ENCODE peak calls at places on chromosomes 5 and 9, in ten cellular contexts. M, U, N, L, P, Z, I, G, Q and W are unnamed samples.

GRCh38 chr9:36214571-36214970 is 23.9 kb downstream of the CLTA start:
- DNase-seq in M (no peak), U (no peak), N (no peak), L (peak), P (no peak), Z (no peak), I (no peak), G (peak), Q (no peak), W (no peak)

GRCh38 chr5:51484326-51484725 is 101.1 kb downstream of the ISL1 start:
- DNase-seq in M (no peak), U (no peak), N (no peak), L (no peak), P (no peak), Z (no peak), I (no peak), G (no peak), Q (no peak), W (no peak)

GRCh38 chr5:161299053-161299452 is 247.5 kb downstream of the GABRB2 start:
- DNase-seq in M (no peak), U (no peak), N (no peak), L (no peak), P (no peak), Z (no peak), I (no peak), G (no peak), Q (no peak), W (no peak)

GRCh38 chr9:72315089-72315509 is 49.9 kb downstream of the ZFAND5 start:
- DNase-seq in M (peak), U (no peak), N (no peak), L (peak), P (peak), Z (peak), I (peak), G (peak), Q (no peak), W (no peak)

GRCh38 chr5:140633081-140633471 is at the start of gene CD14:
- DNase-seq in M (no peak), U (no peak), N (no peak), L (peak), P (peak), Z (peak), I (no peak), G (peak), Q (no peak), W (no peak)

GRCh38 chr5:72101828-72102227 is 5.4 kb upstream of the MAP1B start:
- DNase-seq in M (no peak), U (no peak), N (no peak), L (no peak), P (no peak), Z (no peak), I (no peak), G (peak), Q (no peak), W (no peak)

GRCh38 chr9:119078015-119078414 is 291.2 kb downstream of the BRINP1 start:
- DNase-seq in M (no peak), U (no peak), N (no peak), L (no peak), P (no peak), Z (no peak), I (no peak), G (no peak), Q (no peak), W (no peak)

GRCh38 chr5:137642091-137642490 is 93.8 kb downstream of the KLHL3 start:
- DNase-seq in M (no peak), U (no peak), N (no peak), L (no peak), P (no peak), Z (no peak), I (no peak), G (no peak), Q (no peak), W (no peak)

GRCh38 chr5:21236104-21236503 is 1248.1 kb upstream of the CDH18 start:
- DNase-seq in M (no peak), U (no peak), N (no peak), L (no peak), P (no peak), Z (no peak), I (no peak), G (no peak), Q (no peak), W (no peak)

GRCh38 chr5:177312649-177313181 is 1.0 kb upstream of the MXD3 start:
- DNase-seq in M (peak), U (peak), N (no peak), L (no peak), P (no peak), Z (peak), I (no peak), G (peak), Q (no peak), W (no peak)

GRCh38 chr9:83355024-83355444 is 183.2 kb downstream of the FRMD3 start:
- DNase-seq in M (peak), U (no peak), N (no peak), L (peak), P (no peak), Z (no peak), I (no peak), G (peak), Q (no peak), W (no peak)

GRCh38 chr9:130354806-130355205 is 89.2 kb downstream of the HMCN2 start:
- DNase-seq in M (no peak), U (no peak), N (no peak), L (no peak), P (no peak), Z (no peak), I (no peak), G (no peak), Q (no peak), W (no peak)

GRCh38 chr9:136558373-136558772 is 12.5 kb upstream of the NOTCH1 start:
- DNase-seq in M (no peak), U (no peak), N (no peak), L (no peak), P (no peak), Z (no peak), I (no peak), G (no peak), Q (no peak), W (no peak)

GRCh38 chr5:112289465-112289864 is 129.6 kb downstream of the EPB41L4A start:
- DNase-seq in M (no peak), U (no peak), N (no peak), L (no peak), P (no peak), Z (peak), I (no peak), G (no peak), Q (peak), W (no peak)
- TF ChIP-seq CTCF in M (no peak), U (no peak), N (no peak), L (no peak), P (no peak), Z (no peak), I (no peak), G (no peak), Q (no peak), W (no peak)

GRCh38 chr9:93112116-93112863 is 16.3 kb downstream of the CARD19 start:
- DNase-seq in M (no peak), U (no peak), N (no peak), L (no peak), P (no peak), Z (no peak), I (no peak), G (no peak), Q (no peak), W (peak)
- TF ChIP-seq CTCF in M (no peak), U (no peak), N (no peak), L (no peak), P (no peak), Z (no peak), I (no peak), G (no peak), Q (no peak), W (no peak)

GRCh38 chr9:5263568-5264218 is 32.5 kb downstream of the INSL4 start:
- DNase-seq in M (peak), U (peak), N (no peak), L (peak), P (no peak), Z (peak), I (no peak), G (peak), Q (no peak), W (no peak)
- TF ChIP-seq CTCF in M (peak), U (peak), N (peak), L (no peak), P (no peak), Z (no peak), I (no peak), G (no peak), Q (no peak), W (no peak)

GRCh38 chr5:108451269-108451668 is 69.4 kb upstream of the FBXL17 start:
- DNase-seq in M (no peak), U (no peak), N (no peak), L (no peak), P (no peak), Z (no peak), I (no peak), G (peak), Q (no peak), W (no peak)
- TF ChIP-seq CTCF in M (no peak), U (peak), N (peak), L (no peak), P (no peak), Z (no peak), I (no peak), G (no peak), Q (no peak), W (no peak)

DNA sequence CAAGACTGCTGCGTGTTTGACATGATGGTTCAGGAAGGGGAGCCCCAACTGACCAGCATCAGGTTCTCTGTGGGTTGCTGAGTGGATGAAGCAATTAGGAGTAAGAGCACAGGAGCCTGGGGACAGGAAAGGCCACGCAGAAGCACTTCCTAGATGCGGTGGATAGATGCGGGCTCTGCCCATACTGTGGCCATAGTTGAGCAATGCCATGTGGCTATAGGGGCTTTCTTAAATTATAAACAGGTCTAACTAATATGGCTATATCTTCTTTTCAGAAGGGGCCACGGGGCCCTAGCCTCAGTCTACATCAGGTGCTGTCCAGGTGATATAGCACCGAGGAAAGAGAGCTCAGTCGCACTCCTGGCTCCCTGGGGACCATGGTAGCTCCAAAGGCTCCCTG is 198.6 kb downstream of the GADD45G start:
- DNase-seq in M (no peak), U (no peak), N (no peak), L (no peak), P (no peak), Z (no peak), I (no peak), G (no peak), Q (no peak), W (no peak)
- TF ChIP-seq CTCF in M (no peak), U (no peak), N (no peak), L (no peak), P (no peak), Z (no peak), I (no peak), G (no peak), Q (no peak), W (no peak)